ENCODE peak calls at places on chromosomes 5 and 9, in seven cellular contexts. One of them, this sample, is unnamed.

GRCh38 chr5:90408571-90409317 is 812 bp downstream of the CETN3 start:
- DNase-seq in NCI-H2081: peak
- DNase-seq in progenitor cell of endocrine pancreas: no peak
- DNase-seq in nephron progenitor cell: peak
- DNase-seq in kidney glomerular epithelial cell: no peak
- DNase-seq in mesenchymal stem cell: no peak
- DNase-seq in tibial nerve: no peak
- DNase-seq in this sample: peak

GRCh38 chr5:4230905-4231561 is 635.4 kb downstream of the IRX1 start:
- DNase-seq in NCI-H2081: no peak
- DNase-seq in nephron progenitor cell: peak
- DNase-seq in progenitor cell of endocrine pancreas: no peak
- DNase-seq in kidney glomerular epithelial cell: no peak
- DNase-seq in mesenchymal stem cell: no peak
- DNase-seq in tibial nerve: no peak
- DNase-seq in this sample: peak

GRCh38 chr5:2746642-2747041 is 4.8 kb downstream of the IRX2 start:
- DNase-seq in progenitor cell of endocrine pancreas: no peak
- DNase-seq in mesenchymal stem cell: no peak
- DNase-seq in NCI-H2081: no peak
- DNase-seq in kidney glomerular epithelial cell: no peak
- DNase-seq in tibial nerve: no peak
- DNase-seq in nephron progenitor cell: no peak
- DNase-seq in this sample: no peak

GRCh38 chr9:136848393-136849037 is 694 bp upstream of the PHPT1 start:
- DNase-seq in kidney glomerular epithelial cell: no peak
- DNase-seq in NCI-H2081: peak
- DNase-seq in nephron progenitor cell: peak
- DNase-seq in mesenchymal stem cell: no peak
- DNase-seq in progenitor cell of endocrine pancreas: no peak
- DNase-seq in tibial nerve: no peak
- DNase-seq in this sample: no peak

GRCh38 chr9:135083831-135084230 is 3.6 kb upstream of the OLFM1 start:
- DNase-seq in progenitor cell of endocrine pancreas: no peak
- DNase-seq in nephron progenitor cell: no peak
- DNase-seq in NCI-H2081: no peak
- DNase-seq in tibial nerve: no peak
- DNase-seq in kidney glomerular epithelial cell: no peak
- DNase-seq in mesenchymal stem cell: no peak
- DNase-seq in this sample: no peak

GRCh38 chr9:113488071-113488470 is 24.5 kb downstream of the RGS3 start:
- DNase-seq in progenitor cell of endocrine pancreas: no peak
- DNase-seq in nephron progenitor cell: no peak
- DNase-seq in tibial nerve: no peak
- DNase-seq in NCI-H2081: no peak
- DNase-seq in mesenchymal stem cell: no peak
- DNase-seq in kidney glomerular epithelial cell: no peak
- DNase-seq in this sample: no peak

GRCh38 chr5:40406426-40407211 is 273.1 kb upstream of the PTGER4 start:
- DNase-seq in nephron progenitor cell: no peak
- DNase-seq in tibial nerve: no peak
- DNase-seq in mesenchymal stem cell: peak
- DNase-seq in NCI-H2081: no peak
- DNase-seq in progenitor cell of endocrine pancreas: no peak
- DNase-seq in kidney glomerular epithelial cell: no peak
- DNase-seq in this sample: no peak

GRCh38 chr5:10854526-10855277 is 93.7 kb upstream of the DAP start:
- DNase-seq in tibial nerve: peak
- DNase-seq in progenitor cell of endocrine pancreas: no peak
- DNase-seq in nephron progenitor cell: peak
- DNase-seq in NCI-H2081: no peak
- DNase-seq in mesenchymal stem cell: peak
- DNase-seq in kidney glomerular epithelial cell: peak
- DNase-seq in this sample: no peak

GRCh38 chr9:106286249-106286648 is 576.7 kb upstream of the ZNF462 start:
- DNase-seq in NCI-H2081: peak
- DNase-seq in mesenchymal stem cell: peak
- DNase-seq in nephron progenitor cell: peak
- DNase-seq in kidney glomerular epithelial cell: no peak
- DNase-seq in progenitor cell of endocrine pancreas: no peak
- DNase-seq in tibial nerve: no peak
- DNase-seq in this sample: no peak

GRCh38 chr9:134739660-134739968 is 98.0 kb downstream of the COL5A1 start:
- DNase-seq in NCI-H2081: no peak
- DNase-seq in mesenchymal stem cell: no peak
- DNase-seq in nephron progenitor cell: no peak
- DNase-seq in kidney glomerular epithelial cell: no peak
- DNase-seq in tibial nerve: no peak
- DNase-seq in progenitor cell of endocrine pancreas: no peak
- DNase-seq in this sample: no peak

GRCh38 chr9:99712214-99712613 is 109.5 kb upstream of the NR4A3 start:
- DNase-seq in mesenchymal stem cell: no peak
- DNase-seq in kidney glomerular epithelial cell: no peak
- DNase-seq in tibial nerve: no peak
- DNase-seq in NCI-H2081: no peak
- DNase-seq in nephron progenitor cell: no peak
- DNase-seq in progenitor cell of endocrine pancreas: no peak
- DNase-seq in this sample: no peak

GRCh38 chr9:124818431-124819281 is 34.6 kb upstream of the WDR38 start:
- DNase-seq in nephron progenitor cell: no peak
- DNase-seq in progenitor cell of endocrine pancreas: no peak
- DNase-seq in mesenchymal stem cell: peak
- DNase-seq in tibial nerve: no peak
- DNase-seq in kidney glomerular epithelial cell: no peak
- DNase-seq in NCI-H2081: no peak
- DNase-seq in this sample: peak

GRCh38 chr9:114122152-114122615 is 23.1 kb upstream of the KIF12 start:
- DNase-seq in nephron progenitor cell: no peak
- DNase-seq in progenitor cell of endocrine pancreas: no peak
- DNase-seq in NCI-H2081: no peak
- DNase-seq in tibial nerve: no peak
- DNase-seq in kidney glomerular epithelial cell: no peak
- DNase-seq in mesenchymal stem cell: no peak
- DNase-seq in this sample: no peak

GRCh38 chr9:132078369-132079356 is 1.0 kb downstream of the MED27 start:
- DNase-seq in kidney glomerular epithelial cell: peak
- DNase-seq in NCI-H2081: peak
- DNase-seq in mesenchymal stem cell: peak
- DNase-seq in progenitor cell of endocrine pancreas: no peak
- DNase-seq in tibial nerve: peak
- DNase-seq in nephron progenitor cell: peak
- DNase-seq in this sample: no peak

GRCh38 chr5:51983161-51983560 is 599.9 kb downstream of the ISL1 start:
- DNase-seq in tibial nerve: no peak
- DNase-seq in nephron progenitor cell: no peak
- DNase-seq in mesenchymal stem cell: no peak
- DNase-seq in NCI-H2081: peak
- DNase-seq in kidney glomerular epithelial cell: no peak
- DNase-seq in progenitor cell of endocrine pancreas: no peak
- DNase-seq in this sample: no peak

GRCh38 chr5:167953151-167953788 is 338.2 kb upstream of the WWC1 start:
- DNase-seq in tibial nerve: no peak
- DNase-seq in mesenchymal stem cell: no peak
- DNase-seq in NCI-H2081: peak
- DNase-seq in kidney glomerular epithelial cell: no peak
- DNase-seq in progenitor cell of endocrine pancreas: no peak
- DNase-seq in nephron progenitor cell: no peak
- DNase-seq in this sample: no peak

GRCh38 chr5:113081881-113082546 is 105.4 kb downstream of the DCP2 start:
- DNase-seq in progenitor cell of endocrine pancreas: no peak
- DNase-seq in tibial nerve: no peak
- DNase-seq in kidney glomerular epithelial cell: peak
- DNase-seq in mesenchymal stem cell: peak
- DNase-seq in NCI-H2081: no peak
- DNase-seq in nephron progenitor cell: no peak
- DNase-seq in this sample: no peak

GRCh38 chr9:6133346-6134063 is 82.1 kb upstream of the IL33 start:
- DNase-seq in NCI-H2081: no peak
- DNase-seq in progenitor cell of endocrine pancreas: no peak
- DNase-seq in kidney glomerular epithelial cell: peak
- DNase-seq in tibial nerve: no peak
- DNase-seq in nephron progenitor cell: no peak
- DNase-seq in mesenchymal stem cell: no peak
- DNase-seq in this sample: no peak

GRCh38 chr5:90293931-90294330 is 115.6 kb downstream of the CETN3 start:
- DNase-seq in mesenchymal stem cell: peak
- DNase-seq in NCI-H2081: no peak
- DNase-seq in progenitor cell of endocrine pancreas: no peak
- DNase-seq in nephron progenitor cell: no peak
- DNase-seq in tibial nerve: no peak
- DNase-seq in kidney glomerular epithelial cell: peak
- DNase-seq in this sample: no peak

GRCh38 chr5:167381457-167381856 is 910.0 kb upstream of the WWC1 start:
- DNase-seq in progenitor cell of endocrine pancreas: no peak
- DNase-seq in kidney glomerular epithelial cell: no peak
- DNase-seq in mesenchymal stem cell: no peak
- DNase-seq in NCI-H2081: no peak
- DNase-seq in tibial nerve: no peak
- DNase-seq in nephron progenitor cell: no peak
- DNase-seq in this sample: no peak

GRCh38 chr9:131296452-131296851 is 6.9 kb downstream of the PLPP7 start:
- DNase-seq in kidney glomerular epithelial cell: no peak
- DNase-seq in NCI-H2081: no peak
- DNase-seq in nephron progenitor cell: no peak
- DNase-seq in mesenchymal stem cell: no peak
- DNase-seq in progenitor cell of endocrine pancreas: no peak
- DNase-seq in tibial nerve: no peak
- DNase-seq in this sample: no peak

GRCh38 chr5:119291056-119291455 is 64.8 kb upstream of the TNFAIP8 start:
- DNase-seq in kidney glomerular epithelial cell: no peak
- DNase-seq in mesenchymal stem cell: no peak
- DNase-seq in nephron progenitor cell: no peak
- DNase-seq in NCI-H2081: peak
- DNase-seq in tibial nerve: no peak
- DNase-seq in progenitor cell of endocrine pancreas: no peak
- DNase-seq in this sample: no peak

GRCh38 chr5:15933481-15934207 is 245.9 kb downstream of the MARCHF11 start:
- DNase-seq in progenitor cell of endocrine pancreas: no peak
- DNase-seq in mesenchymal stem cell: no peak
- DNase-seq in kidney glomerular epithelial cell: peak
- DNase-seq in nephron progenitor cell: no peak
- DNase-seq in NCI-H2081: no peak
- DNase-seq in tibial nerve: no peak
- DNase-seq in this sample: no peak

GRCh38 chr9:118689280-118689679 is 680.0 kb downstream of the BRINP1 start:
- DNase-seq in NCI-H2081: no peak
- DNase-seq in progenitor cell of endocrine pancreas: no peak
- DNase-seq in nephron progenitor cell: no peak
- DNase-seq in mesenchymal stem cell: no peak
- DNase-seq in kidney glomerular epithelial cell: no peak
- DNase-seq in tibial nerve: no peak
- DNase-seq in this sample: no peak

GRCh38 chr5:141513627-141514329 is 24.9 kb downstream of the PCDHGC5 start:
- DNase-seq in NCI-H2081: peak
- DNase-seq in nephron progenitor cell: peak
- DNase-seq in tibial nerve: peak
- DNase-seq in mesenchymal stem cell: peak
- DNase-seq in kidney glomerular epithelial cell: peak
- DNase-seq in progenitor cell of endocrine pancreas: no peak
- DNase-seq in this sample: peak

GRCh38 chr9:22463205-22463604 is 16.6 kb downstream of the DMRTA1 start:
- DNase-seq in progenitor cell of endocrine pancreas: no peak
- DNase-seq in NCI-H2081: no peak
- DNase-seq in mesenchymal stem cell: peak
- DNase-seq in tibial nerve: no peak
- DNase-seq in nephron progenitor cell: no peak
- DNase-seq in kidney glomerular epithelial cell: no peak
- DNase-seq in this sample: no peak